ENCODE peak calls at places on chromosomes 16 and 17, in eight cellular contexts. D is stimulated activated CD4-positive, alpha-beta T cell treated with anti-CD3 and anti-CD28 coated beads, Interleukin-2, amount 100 ng/mL, for 48 hours; I is T follicular helper cell; T is GM19239; J is hippocampal formation; Q is T-helper 2 cell; B is H9; H is NCI-H1092. Z is an unnamed sample.

GRCh38 chr17:82007228-82007494 is 15.5 kb downstream of the CENPX start:
- DNase-seq in D (no peak), I (no peak), T (no peak), J (no peak), Q (no peak), B (no peak), H (no peak), Z (no peak)

GRCh38 chr17:76014925-76015261 is 12.2 kb downstream of the EVPL start:
- DNase-seq in D (no peak), I (no peak), T (no peak), J (no peak), Q (no peak), B (peak), H (peak), Z (no peak)

GRCh38 chr17:82054351-82055022 is 2.8 kb downstream of the GPS1 start:
- DNase-seq in D (no peak), I (no peak), T (no peak), J (no peak), Q (no peak), B (no peak), H (no peak), Z (no peak)

GRCh38 chr17:37662358-37662757 is 19.1 kb upstream of the DDX52 start:
- DNase-seq in D (no peak), I (no peak), T (no peak), J (no peak), Q (no peak), B (peak), H (no peak), Z (no peak)

GRCh38 chr17:40548982-40549680 is 16.1 kb downstream of the CCR7 start:
- DNase-seq in D (no peak), I (no peak), T (no peak), J (no peak), Q (no peak), B (peak), H (peak), Z (no peak)

GRCh38 chr16:24978370-24978914 is 36.7 kb downstream of the ARHGAP17 start:
- DNase-seq in D (no peak), I (no peak), T (no peak), J (no peak), Q (no peak), B (no peak), H (no peak), Z (no peak)

GRCh38 chr17:41492771-41493170 is 3.1 kb upstream of the KRT36 start:
- DNase-seq in D (no peak), I (no peak), T (no peak), J (no peak), Q (no peak), B (no peak), H (no peak), Z (no peak)

GRCh38 chr16:31108035-31108793 is at the start of gene BCKDK:
- DNase-seq in D (peak), I (peak), T (peak), J (peak), Q (peak), B (peak), H (peak), Z (peak)

GRCh38 chr17:73595068-73595865 is 49.0 kb downstream of the SDK2 start:
- DNase-seq in D (peak), I (no peak), T (peak), J (no peak), Q (peak), B (peak), H (no peak), Z (no peak)

GRCh38 chr17:80862341-80862969 is 129.2 kb upstream of the CHMP6 start:
- DNase-seq in D (no peak), I (no peak), T (no peak), J (no peak), Q (no peak), B (no peak), H (no peak), Z (no peak)

GRCh38 chr16:66366433-66367299 is at the start of gene CDH5:
- DNase-seq in D (no peak), I (no peak), T (no peak), J (no peak), Q (no peak), B (no peak), H (no peak), Z (no peak)